ENCODE peak calls at places on chromosomes 6 and 20, in seven cellular contexts. One of them, this sample, is unnamed.

GRCh38 chr6:53581161-53581560 is 36.3 kb upstream of the GCLC start:
- DNase-seq in WERI-Rb-1: no peak
- DNase-seq in heart left ventricle: no peak
- DNase-seq in tibial artery: no peak
- DNase-seq in astrocyte: peak
- DNase-seq in breast epithelium: no peak
- DNase-seq in mucosa of descending colon: no peak
- DNase-seq in this sample: no peak

GRCh38 chr6:116287668-116288282 is 8.0 kb upstream of the TSPYL1 start:
- DNase-seq in WERI-Rb-1: no peak
- DNase-seq in heart left ventricle: no peak
- DNase-seq in tibial artery: no peak
- DNase-seq in astrocyte: peak
- DNase-seq in breast epithelium: no peak
- DNase-seq in mucosa of descending colon: no peak
- DNase-seq in this sample: no peak

GRCh38 chr6:79984261-79984660 is 20.2 kb upstream of the TTK start:
- DNase-seq in WERI-Rb-1: peak
- DNase-seq in heart left ventricle: no peak
- DNase-seq in tibial artery: no peak
- DNase-seq in astrocyte: peak
- DNase-seq in breast epithelium: no peak
- DNase-seq in mucosa of descending colon: no peak
- DNase-seq in this sample: no peak

GRCh38 chr6:16712250-16712930 is 48.9 kb downstream of the ATXN1 start:
- DNase-seq in WERI-Rb-1: no peak
- DNase-seq in heart left ventricle: no peak
- DNase-seq in tibial artery: no peak
- DNase-seq in astrocyte: no peak
- DNase-seq in breast epithelium: no peak
- DNase-seq in mucosa of descending colon: no peak
- DNase-seq in this sample: no peak

GRCh38 chr6:134240664-134241431 is 77.1 kb downstream of the SGK1 start:
- DNase-seq in WERI-Rb-1: no peak
- DNase-seq in heart left ventricle: peak
- DNase-seq in tibial artery: peak
- DNase-seq in astrocyte: no peak
- DNase-seq in breast epithelium: peak
- DNase-seq in mucosa of descending colon: peak
- DNase-seq in this sample: peak

GRCh38 chr6:106560966-106561740 is 68.1 kb downstream of the RTN4IP1 start:
- DNase-seq in WERI-Rb-1: no peak
- DNase-seq in heart left ventricle: no peak
- DNase-seq in tibial artery: no peak
- DNase-seq in astrocyte: peak
- DNase-seq in breast epithelium: no peak
- DNase-seq in mucosa of descending colon: no peak
- DNase-seq in this sample: no peak

GRCh38 chr6:161486903-161487531 is 213.2 kb upstream of the AGPAT4 start:
- DNase-seq in WERI-Rb-1: no peak
- DNase-seq in heart left ventricle: no peak
- DNase-seq in tibial artery: no peak
- DNase-seq in astrocyte: peak
- DNase-seq in breast epithelium: no peak
- DNase-seq in mucosa of descending colon: no peak
- DNase-seq in this sample: no peak

GRCh38 chr6:21824431-21825180 is 231.1 kb downstream of the SOX4 start:
- DNase-seq in WERI-Rb-1: no peak
- DNase-seq in heart left ventricle: no peak
- DNase-seq in tibial artery: no peak
- DNase-seq in astrocyte: no peak
- DNase-seq in breast epithelium: no peak
- DNase-seq in mucosa of descending colon: no peak
- DNase-seq in this sample: no peak

GRCh38 chr6:152636675-152637421 is at the start of gene SYNE1:
- DNase-seq in WERI-Rb-1: peak
- DNase-seq in heart left ventricle: peak
- DNase-seq in tibial artery: no peak
- DNase-seq in astrocyte: peak
- DNase-seq in breast epithelium: no peak
- DNase-seq in mucosa of descending colon: peak
- DNase-seq in this sample: peak

GRCh38 chr20:15544727-15545126 is 1028.5 kb downstream of the KIF16B start:
- DNase-seq in WERI-Rb-1: no peak
- DNase-seq in heart left ventricle: no peak
- DNase-seq in tibial artery: no peak
- DNase-seq in astrocyte: no peak
- DNase-seq in breast epithelium: no peak
- DNase-seq in mucosa of descending colon: no peak
- DNase-seq in this sample: no peak

GRCh38 chr20:6157345-6157744 is 34.5 kb upstream of the FERMT1 start:
- DNase-seq in WERI-Rb-1: no peak
- DNase-seq in heart left ventricle: no peak
- DNase-seq in tibial artery: no peak
- DNase-seq in astrocyte: no peak
- DNase-seq in breast epithelium: no peak
- DNase-seq in mucosa of descending colon: no peak
- DNase-seq in this sample: no peak

GRCh38 chr6:32973934-32974333 is 5.5 kb downstream of the BRD2 start:
- DNase-seq in WERI-Rb-1: no peak
- DNase-seq in heart left ventricle: no peak
- DNase-seq in tibial artery: no peak
- DNase-seq in astrocyte: peak
- DNase-seq in breast epithelium: no peak
- DNase-seq in mucosa of descending colon: no peak
- DNase-seq in this sample: no peak

GRCh38 chr6:57226221-57226620 is 4.1 kb upstream of the RAB23 start:
- DNase-seq in WERI-Rb-1: no peak
- DNase-seq in heart left ventricle: no peak
- DNase-seq in tibial artery: no peak
- DNase-seq in astrocyte: no peak
- DNase-seq in breast epithelium: no peak
- DNase-seq in mucosa of descending colon: no peak
- DNase-seq in this sample: no peak

GRCh38 chr6:153511896-153512496 is 380.9 kb upstream of the RGS17 start:
- DNase-seq in WERI-Rb-1: no peak
- DNase-seq in heart left ventricle: no peak
- DNase-seq in tibial artery: no peak
- DNase-seq in astrocyte: no peak
- DNase-seq in breast epithelium: no peak
- DNase-seq in mucosa of descending colon: no peak
- DNase-seq in this sample: no peak

GRCh38 chr6:46381579-46381978 is 109.7 kb downstream of the RCAN2 start:
- DNase-seq in WERI-Rb-1: no peak
- DNase-seq in heart left ventricle: no peak
- DNase-seq in tibial artery: no peak
- DNase-seq in astrocyte: no peak
- DNase-seq in breast epithelium: no peak
- DNase-seq in mucosa of descending colon: no peak
- DNase-seq in this sample: no peak

GRCh38 chr6:4446982-4447381 is 311.6 kb upstream of the ECI2 start:
- DNase-seq in WERI-Rb-1: no peak
- DNase-seq in heart left ventricle: peak
- DNase-seq in tibial artery: no peak
- DNase-seq in astrocyte: peak
- DNase-seq in breast epithelium: no peak
- DNase-seq in mucosa of descending colon: no peak
- DNase-seq in this sample: no peak

GRCh38 chr6:150910561-150910960 is 45.1 kb downstream of the MTHFD1L start:
- DNase-seq in WERI-Rb-1: no peak
- DNase-seq in heart left ventricle: no peak
- DNase-seq in tibial artery: no peak
- DNase-seq in astrocyte: no peak
- DNase-seq in breast epithelium: no peak
- DNase-seq in mucosa of descending colon: no peak
- DNase-seq in this sample: no peak

GRCh38 chr20:31717478-31717946 is 5.2 kb downstream of the BCL2L1 start:
- DNase-seq in WERI-Rb-1: no peak
- DNase-seq in heart left ventricle: no peak
- DNase-seq in tibial artery: no peak
- DNase-seq in astrocyte: no peak
- DNase-seq in breast epithelium: no peak
- DNase-seq in mucosa of descending colon: no peak
- DNase-seq in this sample: no peak

GRCh38 chr6:140285471-140285870 is 911.0 kb upstream of the CITED2 start:
- DNase-seq in WERI-Rb-1: no peak
- DNase-seq in heart left ventricle: peak
- DNase-seq in tibial artery: no peak
- DNase-seq in astrocyte: no peak
- DNase-seq in breast epithelium: no peak
- DNase-seq in mucosa of descending colon: no peak
- DNase-seq in this sample: no peak
- H3K4me3 ChIP-seq in WERI-Rb-1: no peak
- H3K4me3 ChIP-seq in heart left ventricle: no peak
- H3K4me3 ChIP-seq in tibial artery: no peak
- H3K4me3 ChIP-seq in astrocyte: no peak
- H3K4me3 ChIP-seq in breast epithelium: no peak
- H3K4me3 ChIP-seq in mucosa of descending colon: no peak
- H3K4me3 ChIP-seq in this sample: no peak

DNA sequence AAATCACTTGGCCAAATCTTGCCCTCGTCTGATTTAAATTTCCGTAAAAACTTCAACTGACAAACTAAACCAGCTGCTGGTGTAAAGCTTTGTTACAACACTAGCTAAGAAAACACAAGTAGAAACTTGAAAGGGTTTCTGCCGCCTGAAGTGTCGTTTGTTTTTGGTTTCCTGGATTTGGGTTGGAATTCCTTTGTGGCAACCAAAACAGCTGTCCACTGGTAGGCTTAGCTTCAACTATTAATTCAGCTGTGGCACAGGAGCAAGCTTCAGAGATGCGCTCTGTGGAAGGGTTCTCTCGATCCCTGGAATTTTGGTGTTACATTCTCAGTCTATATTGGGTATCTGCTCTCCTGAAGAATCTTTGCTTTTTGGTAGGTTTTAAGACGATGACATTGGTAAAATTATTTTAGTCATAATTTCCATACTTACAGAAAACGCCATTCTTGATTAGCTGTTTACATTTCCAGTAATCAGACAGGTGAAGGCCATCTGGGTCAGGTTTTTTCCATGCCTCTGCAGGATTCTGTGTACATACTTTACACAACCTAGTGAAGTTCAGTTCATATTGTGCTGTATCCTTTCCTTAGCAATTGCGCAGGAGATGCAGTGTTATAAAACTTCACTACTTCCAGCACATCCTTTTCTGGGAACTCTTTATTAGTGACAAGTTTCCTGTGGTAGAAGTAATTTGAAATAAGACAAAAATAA is 29.9 kb upstream of the SAMD3 start:
- DNase-seq in WERI-Rb-1: no peak
- DNase-seq in heart left ventricle: no peak
- DNase-seq in tibial artery: no peak
- DNase-seq in astrocyte: no peak
- DNase-seq in breast epithelium: no peak
- DNase-seq in mucosa of descending colon: no peak
- DNase-seq in this sample: no peak
- H3K4me3 ChIP-seq in WERI-Rb-1: no peak
- H3K4me3 ChIP-seq in heart left ventricle: no peak
- H3K4me3 ChIP-seq in tibial artery: no peak
- H3K4me3 ChIP-seq in astrocyte: no peak
- H3K4me3 ChIP-seq in breast epithelium: no peak
- H3K4me3 ChIP-seq in mucosa of descending colon: no peak
- H3K4me3 ChIP-seq in this sample: no peak

GRCh38 chr6:108168026-108168463 is 2.2 kb downstream of the NR2E1 start:
- DNase-seq in WERI-Rb-1: no peak
- DNase-seq in heart left ventricle: no peak
- DNase-seq in tibial artery: no peak
- DNase-seq in astrocyte: no peak
- DNase-seq in breast epithelium: no peak
- DNase-seq in mucosa of descending colon: no peak
- DNase-seq in this sample: no peak

GRCh38 chr6:108169801-108170606 is 4.2 kb downstream of the NR2E1 start:
- DNase-seq in WERI-Rb-1: no peak
- DNase-seq in heart left ventricle: no peak
- DNase-seq in tibial artery: no peak
- DNase-seq in astrocyte: no peak
- DNase-seq in breast epithelium: no peak
- DNase-seq in mucosa of descending colon: no peak
- DNase-seq in this sample: no peak

GRCh38 chr6:108170607-108171290 is 4.9 kb downstream of the NR2E1 start:
- DNase-seq in WERI-Rb-1: no peak
- DNase-seq in heart left ventricle: no peak
- DNase-seq in tibial artery: no peak
- DNase-seq in astrocyte: no peak
- DNase-seq in breast epithelium: no peak
- DNase-seq in mucosa of descending colon: no peak
- DNase-seq in this sample: no peak

GRCh38 chr6:108168501-108168979 is 2.7 kb downstream of the NR2E1 start:
- DNase-seq in WERI-Rb-1: no peak
- DNase-seq in heart left ventricle: no peak
- DNase-seq in tibial artery: no peak
- DNase-seq in astrocyte: peak
- DNase-seq in breast epithelium: no peak
- DNase-seq in mucosa of descending colon: no peak
- DNase-seq in this sample: peak

GRCh38 chr6:108168980-108169800 is 3.4 kb downstream of the NR2E1 start:
- DNase-seq in WERI-Rb-1: no peak
- DNase-seq in heart left ventricle: no peak
- DNase-seq in tibial artery: no peak
- DNase-seq in astrocyte: no peak
- DNase-seq in breast epithelium: no peak
- DNase-seq in mucosa of descending colon: no peak
- DNase-seq in this sample: no peak
- H3K4me3 ChIP-seq in WERI-Rb-1: no peak
- H3K4me3 ChIP-seq in heart left ventricle: peak
- H3K4me3 ChIP-seq in tibial artery: no peak
- H3K4me3 ChIP-seq in astrocyte: no peak
- H3K4me3 ChIP-seq in breast epithelium: no peak
- H3K4me3 ChIP-seq in mucosa of descending colon: no peak
- H3K4me3 ChIP-seq in this sample: no peak

DNA sequence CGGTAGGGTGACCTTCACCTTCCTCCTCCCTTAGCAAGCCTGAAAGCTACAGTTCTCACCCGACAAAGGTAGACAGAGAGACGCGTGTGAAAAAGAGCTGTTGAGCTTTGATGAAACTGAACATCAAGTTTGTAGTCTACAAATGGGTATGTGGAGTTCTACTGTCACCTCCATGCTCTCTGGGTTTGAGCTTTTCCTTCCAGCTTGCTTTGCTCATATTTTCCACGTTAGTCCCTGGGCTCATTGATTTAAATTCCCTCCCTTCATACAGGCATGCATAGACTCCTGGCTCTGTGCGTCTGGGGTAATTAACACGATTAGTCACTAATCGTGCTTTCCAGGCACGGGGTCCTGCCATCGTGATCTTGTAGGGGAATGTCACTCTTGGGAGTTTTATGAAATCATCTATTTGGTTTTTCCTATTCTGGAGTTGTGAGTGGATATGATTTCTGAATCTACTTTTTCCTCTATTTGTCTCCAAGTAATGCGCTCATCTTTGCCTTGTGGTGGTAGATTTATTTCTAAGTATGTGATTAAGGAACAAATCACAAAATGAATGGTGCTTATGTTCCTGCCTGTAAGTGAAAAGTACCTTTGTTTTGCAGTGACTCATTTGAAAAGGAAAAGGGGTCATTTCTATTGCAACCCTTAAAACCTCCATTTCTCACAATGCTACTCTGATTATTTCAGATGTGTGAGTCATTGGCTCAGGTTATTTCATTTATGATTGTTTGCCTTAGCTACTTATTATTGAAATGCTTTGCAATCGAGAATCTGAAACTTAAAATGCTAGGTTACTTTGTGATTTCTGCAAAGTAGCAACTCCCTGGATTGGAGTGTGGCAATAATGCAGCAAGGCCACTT is 154.6 kb downstream of the ZDHHC14 start:
- DNase-seq in WERI-Rb-1: no peak
- DNase-seq in heart left ventricle: no peak
- DNase-seq in tibial artery: peak
- DNase-seq in astrocyte: peak
- DNase-seq in breast epithelium: no peak
- DNase-seq in mucosa of descending colon: no peak
- DNase-seq in this sample: no peak
- H3K4me3 ChIP-seq in WERI-Rb-1: no peak
- H3K4me3 ChIP-seq in heart left ventricle: no peak
- H3K4me3 ChIP-seq in tibial artery: no peak
- H3K4me3 ChIP-seq in astrocyte: peak
- H3K4me3 ChIP-seq in breast epithelium: no peak
- H3K4me3 ChIP-seq in mucosa of descending colon: no peak
- H3K4me3 ChIP-seq in this sample: no peak

This sample was measured in heart right ventricle.